ENCODE peak calls at places on chromosomes 4 and X, in six cellular contexts. One of them, this sample, is unnamed.

GRCh38 chr4:85909851-85910250 is 434.9 kb downstream of the ARHGAP24 start:
- DNase-seq in tibial nerve: no peak
- DNase-seq in sigmoid colon: no peak
- DNase-seq in upper lobe of left lung: no peak
- DNase-seq in body of pancreas: peak; percentile 83
- DNase-seq in ovary: no peak
- DNase-seq in this sample: no peak

GRCh38 chrX:114611018-114611619 is 27.2 kb downstream of the HTR2C start:
- DNase-seq in upper lobe of left lung: no peak
- DNase-seq in ovary: no peak
- DNase-seq in body of pancreas: peak; percentile 48
- DNase-seq in sigmoid colon: no peak
- DNase-seq in tibial nerve: no peak
- DNase-seq in this sample: no peak

GRCh38 chr4:15131551-15131950 is 129.3 kb downstream of the CPEB2 start:
- DNase-seq in sigmoid colon: no peak
- DNase-seq in ovary: no peak
- DNase-seq in tibial nerve: peak; percentile 16
- DNase-seq in body of pancreas: no peak
- DNase-seq in upper lobe of left lung: peak; percentile 78
- DNase-seq in this sample: no peak

GRCh38 chrX:12819231-12819630 is 28.0 kb downstream of the PRPS2 start:
- DNase-seq in tibial nerve: no peak
- DNase-seq in ovary: no peak
- DNase-seq in body of pancreas: no peak
- DNase-seq in sigmoid colon: no peak
- DNase-seq in upper lobe of left lung: no peak
- DNase-seq in this sample: no peak

GRCh38 chr4:12580787-12581186 is 903.4 kb downstream of the RAB28 start:
- DNase-seq in sigmoid colon: no peak
- DNase-seq in tibial nerve: no peak
- DNase-seq in body of pancreas: no peak
- DNase-seq in upper lobe of left lung: no peak
- DNase-seq in ovary: no peak
- DNase-seq in this sample: no peak

GRCh38 chrX:28586891-28587635 is at the start of gene IL1RAPL1:
- DNase-seq in upper lobe of left lung: no peak
- DNase-seq in tibial nerve: no peak
- DNase-seq in sigmoid colon: no peak
- DNase-seq in body of pancreas: peak; percentile 12
- DNase-seq in ovary: no peak
- DNase-seq in this sample: no peak

GRCh38 chr4:48944659-48945290 is 38.2 kb upstream of the OCIAD2 start:
- DNase-seq in tibial nerve: no peak
- DNase-seq in body of pancreas: peak; percentile 8
- DNase-seq in ovary: no peak
- DNase-seq in sigmoid colon: no peak
- DNase-seq in upper lobe of left lung: no peak
- DNase-seq in this sample: no peak

GRCh38 chrX:131830400-131831184 is 192.5 kb upstream of the STK26 start:
- DNase-seq in body of pancreas: peak; percentile 86
- DNase-seq in tibial nerve: peak; percentile 22
- DNase-seq in upper lobe of left lung: peak; percentile 66
- DNase-seq in sigmoid colon: peak; percentile 82
- DNase-seq in ovary: peak; percentile 79
- DNase-seq in this sample: no peak

GRCh38 chr4:24589448-24589847 is 5.1 kb upstream of the DHX15 start:
- DNase-seq in upper lobe of left lung: no peak
- DNase-seq in ovary: no peak
- DNase-seq in tibial nerve: no peak
- DNase-seq in sigmoid colon: no peak
- DNase-seq in body of pancreas: no peak
- DNase-seq in this sample: no peak

GRCh38 chr4:24583451-24584174 is 741 bp downstream of the DHX15 start:
- DNase-seq in upper lobe of left lung: peak; percentile 62
- DNase-seq in sigmoid colon: peak; percentile 80
- DNase-seq in body of pancreas: peak; percentile 60
- DNase-seq in tibial nerve: peak; percentile 18
- DNase-seq in ovary: peak; percentile 68
- DNase-seq in this sample: no peak

GRCh38 chr4:24588216-24588954 is 4.0 kb upstream of the DHX15 start:
- DNase-seq in sigmoid colon: no peak
- DNase-seq in upper lobe of left lung: no peak
- DNase-seq in ovary: no peak
- DNase-seq in body of pancreas: no peak
- DNase-seq in tibial nerve: no peak
- DNase-seq in this sample: no peak

GRCh38 chr4:24582235-24582863 is 2.0 kb downstream of the DHX15 start:
- DNase-seq in upper lobe of left lung: no peak
- DNase-seq in tibial nerve: no peak
- DNase-seq in sigmoid colon: no peak
- DNase-seq in body of pancreas: no peak
- DNase-seq in ovary: no peak
- DNase-seq in this sample: no peak

DNA sequence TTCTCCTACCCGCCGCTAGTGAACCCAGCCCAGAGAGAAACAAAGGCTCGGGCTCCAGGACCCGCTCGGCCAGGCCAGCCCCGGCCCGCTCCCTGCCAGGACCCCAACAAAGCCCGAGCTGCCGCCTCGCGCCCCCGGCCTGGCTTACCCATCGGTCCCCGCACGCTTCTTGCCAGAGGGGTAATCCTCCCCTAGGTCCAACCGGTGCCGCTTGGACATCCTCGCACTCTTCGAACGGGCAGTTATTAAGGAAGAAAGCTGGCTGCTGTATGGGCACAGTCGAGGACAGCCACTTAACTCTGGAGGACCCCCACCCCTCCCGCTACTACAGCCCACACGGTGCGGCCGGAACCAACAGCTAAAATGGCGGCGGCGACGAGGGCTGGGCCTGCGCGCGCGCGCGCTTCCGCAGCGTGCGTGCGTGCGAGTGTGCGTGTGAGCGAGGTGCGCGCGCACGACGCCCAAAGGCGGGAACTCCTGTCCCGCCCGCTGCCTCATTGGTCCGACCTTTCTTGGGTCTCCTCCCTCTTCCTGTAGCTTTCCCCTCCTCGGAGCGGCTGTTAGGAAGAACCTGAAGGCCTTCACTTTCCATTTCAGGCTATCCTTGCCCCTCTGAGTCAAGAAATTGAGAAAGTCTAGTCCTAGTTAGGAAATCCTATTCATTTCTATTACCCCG is at the start of gene DHX15:
- DNase-seq in tibial nerve: peak; percentile 92
- DNase-seq in upper lobe of left lung: peak; percentile 98
- DNase-seq in body of pancreas: peak; percentile 98
- DNase-seq in sigmoid colon: peak; percentile 98
- DNase-seq in ovary: peak; percentile 94
- DNase-seq in this sample: peak; percentile 73
- TF ChIP-seq POLR2A in tibial nerve: peak; percentile 69
- TF ChIP-seq POLR2A in upper lobe of left lung: peak; percentile 86
- TF ChIP-seq POLR2A in body of pancreas: peak; percentile 68
- TF ChIP-seq POLR2A in sigmoid colon: peak; percentile 59
- TF ChIP-seq POLR2A in ovary: peak; percentile 79
- TF ChIP-seq POLR2A in this sample: peak; percentile 84

GRCh38 chr4:159476886-159477285 is 374.0 kb downstream of the RAPGEF2 start:
- DNase-seq in sigmoid colon: no peak
- DNase-seq in ovary: no peak
- DNase-seq in body of pancreas: no peak
- DNase-seq in upper lobe of left lung: no peak
- DNase-seq in tibial nerve: no peak
- DNase-seq in this sample: no peak
- H3K36me3 ChIP-seq in sigmoid colon: no peaks in the 10 kb centered on the region
- H3K36me3 ChIP-seq in ovary: no peaks in the 10 kb centered on the region
- H3K36me3 ChIP-seq in body of pancreas: no peaks in the 10 kb centered on the region
- H3K36me3 ChIP-seq in upper lobe of left lung: no peaks in the 10 kb centered on the region
- H3K36me3 ChIP-seq in tibial nerve: no peaks in the 10 kb centered on the region
- H3K36me3 ChIP-seq in this sample: no peaks in the 10 kb centered on the region

GRCh38 chrX:4110964-4111363 is 397.5 kb upstream of the PRKX start:
- DNase-seq in tibial nerve: no peak
- DNase-seq in sigmoid colon: no peak
- DNase-seq in upper lobe of left lung: no peak
- DNase-seq in body of pancreas: no peak
- DNase-seq in ovary: no peak
- DNase-seq in this sample: no peak
- TF ChIP-seq CTCF in tibial nerve: no peak
- TF ChIP-seq CTCF in sigmoid colon: no peak
- TF ChIP-seq CTCF in upper lobe of left lung: no peak
- TF ChIP-seq CTCF in body of pancreas: no peak
- TF ChIP-seq CTCF in ovary: no peak
- TF ChIP-seq CTCF in this sample: no peak

GRCh38 chr4:56530269-56531148 is 24.9 kb downstream of the ARL9 start:
- DNase-seq in tibial nerve: peak; percentile 74
- DNase-seq in ovary: peak; percentile 89
- DNase-seq in sigmoid colon: peak; percentile 96
- DNase-seq in body of pancreas: peak; percentile 87
- DNase-seq in upper lobe of left lung: peak; percentile 89
- DNase-seq in this sample: peak; percentile 23
- TF ChIP-seq POLR2A in tibial nerve: no peak
- TF ChIP-seq POLR2A in ovary: no peak
- TF ChIP-seq POLR2A in sigmoid colon: peak; percentile 32
- TF ChIP-seq POLR2A in body of pancreas: no peak
- TF ChIP-seq POLR2A in upper lobe of left lung: no peak
- TF ChIP-seq POLR2A in this sample: no peak

GRCh38 chr4:128635939-128636551 is 173.5 kb upstream of the JADE1 start:
- DNase-seq in body of pancreas: no peak
- DNase-seq in sigmoid colon: no peak
- DNase-seq in ovary: no peak
- DNase-seq in tibial nerve: no peak
- DNase-seq in upper lobe of left lung: no peak
- DNase-seq in this sample: no peak
- H3K36me3 ChIP-seq in body of pancreas: no peaks in the 10 kb centered on the region
- H3K36me3 ChIP-seq in sigmoid colon: no peaks in the 10 kb centered on the region
- H3K36me3 ChIP-seq in ovary: no peaks in the 10 kb centered on the region
- H3K36me3 ChIP-seq in tibial nerve: no peaks in the 10 kb centered on the region
- H3K36me3 ChIP-seq in upper lobe of left lung: no peaks in the 10 kb centered on the region
- H3K36me3 ChIP-seq in this sample: no peaks in the 10 kb centered on the region

GRCh38 chrX:68711845-68712244 is 64.4 kb downstream of the STARD8 start:
- DNase-seq in body of pancreas: no peak
- DNase-seq in sigmoid colon: no peak
- DNase-seq in ovary: no peak
- DNase-seq in tibial nerve: no peak
- DNase-seq in upper lobe of left lung: no peak
- DNase-seq in this sample: no peak

GRCh38 chrX:68708503-68709290 is 61.2 kb downstream of the STARD8 start:
- DNase-seq in ovary: no peak
- DNase-seq in tibial nerve: no peak
- DNase-seq in body of pancreas: no peak
- DNase-seq in sigmoid colon: no peak
- DNase-seq in upper lobe of left lung: no peak
- DNase-seq in this sample: no peak

GRCh38 chrX:68705986-68706385 is 58.5 kb downstream of the STARD8 start:
- DNase-seq in tibial nerve: no peak
- DNase-seq in sigmoid colon: no peak
- DNase-seq in ovary: no peak
- DNase-seq in upper lobe of left lung: no peak
- DNase-seq in body of pancreas: no peak
- DNase-seq in this sample: no peak

GRCh38 chrX:68714856-68715255 is 67.4 kb downstream of the STARD8 start:
- DNase-seq in ovary: no peak
- DNase-seq in sigmoid colon: peak; percentile 18
- DNase-seq in tibial nerve: no peak
- DNase-seq in body of pancreas: no peak
- DNase-seq in upper lobe of left lung: peak; percentile 11
- DNase-seq in this sample: no peak

DNA sequence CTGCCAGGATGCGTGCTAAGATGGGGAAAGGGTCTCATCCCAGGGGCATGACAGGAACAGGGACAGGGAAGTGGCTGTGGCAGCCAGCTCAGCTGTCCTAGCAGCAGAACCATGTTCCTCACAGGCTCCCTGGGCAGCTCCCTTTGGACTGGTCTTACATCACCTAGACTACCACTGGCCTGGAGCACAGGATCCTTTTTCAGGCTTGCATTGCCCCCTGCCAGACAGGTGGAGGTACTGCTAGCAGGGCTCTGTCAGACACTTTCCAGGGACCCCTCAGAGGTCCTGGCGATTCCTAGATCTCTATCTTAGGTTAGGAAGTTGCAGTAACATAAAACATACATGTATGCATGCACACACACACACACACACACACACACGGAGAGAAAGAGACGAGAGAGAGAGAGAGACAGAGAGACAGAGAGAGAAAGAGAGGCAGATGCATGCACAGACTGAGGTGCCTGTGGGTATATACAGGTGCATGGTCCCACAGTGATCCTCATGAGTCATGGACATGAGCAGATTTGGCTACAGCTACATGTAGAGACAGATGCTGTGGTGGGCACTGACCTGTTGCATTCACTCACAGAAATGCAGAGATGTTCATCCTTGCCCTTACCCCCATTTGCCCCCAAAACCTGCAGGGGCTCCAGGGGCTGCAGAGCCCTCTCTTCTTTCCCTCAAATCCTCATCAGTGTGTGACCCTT is 63.6 kb downstream of the STARD8 start:
- DNase-seq in ovary: no peak
- DNase-seq in body of pancreas: peak; percentile 64
- DNase-seq in sigmoid colon: peak; percentile 77
- DNase-seq in upper lobe of left lung: peak; percentile 41
- DNase-seq in tibial nerve: no peak
- DNase-seq in this sample: no peak
- TF ChIP-seq CTCF in ovary: no peak
- TF ChIP-seq CTCF in body of pancreas: peak; percentile 70
- TF ChIP-seq CTCF in sigmoid colon: no peak
- TF ChIP-seq CTCF in upper lobe of left lung: peak; percentile 58
- TF ChIP-seq CTCF in tibial nerve: peak; percentile 21
- TF ChIP-seq CTCF in this sample: peak; percentile 42

This sample was measured in esophagus squamous epithelium.